ENCODE peak calls at places on chromosomes 12 and 14, in five cellular contexts. L is CD4-positive, alpha-beta memory T cell; G is OCI-M1; R is spleen; C is psoas muscle. N is an unnamed sample.

GRCh38 chr12:46647034-46647433 is 178.8 kb downstream of the SLC38A4 start:
- DNase-seq in L (no peak), R (no peak), C (no peak), G (no peak), N (no peak)

GRCh38 chr12:124374147-124374546 is 79.3 kb downstream of the RFLNA start:
- DNase-seq in R (no peak), L (no peak), G (no peak), C (no peak), N (no peak)

GRCh38 chr14:40367717-40368116 is 935.5 kb upstream of the FBXO33 start:
- DNase-seq in L (no peak), R (no peak), G (no peak), C (no peak), N (no peak)

GRCh38 chr12:42790761-42791151 is 201.2 kb upstream of the PRICKLE1 start:
- DNase-seq in R (no peak), L (no peak), G (peak), C (no peak), N (peak)

GRCh38 chr12:113476093-113476986 is 4.7 kb upstream of the LHX5 start:
- DNase-seq in R (no peak), L (no peak), G (no peak), C (no peak), N (no peak)

GRCh38 chr12:30719060-30719459 is 23.4 kb upstream of the IPO8 start:
- DNase-seq in L (no peak), R (no peak), G (no peak), C (no peak), N (peak)

GRCh38 chr12:107635139-107635538 is 50.5 kb upstream of the PWP1 start:
- DNase-seq in R (no peak), C (no peak), G (no peak), L (no peak), N (no peak)

GRCh38 chr14:99946652-99947489 is 118.4 kb upstream of the EVL start:
- DNase-seq in R (no peak), G (peak), C (no peak), L (peak), N (no peak)

GRCh38 chr14:94500264-94500663 is 9.0 kb downstream of the SERPINA12 start:
- DNase-seq in C (no peak), G (no peak), R (no peak), L (no peak), N (no peak)

GRCh38 chr12:131723532-131723931 is 12.6 kb downstream of the SFSWAP start:
- DNase-seq in L (no peak), G (no peak), C (no peak), R (no peak), N (no peak)

GRCh38 chr14:29442720-29443119 is 484.9 kb downstream of the PRKD1 start:
- DNase-seq in C (no peak), R (no peak), L (no peak), G (peak), N (peak)

GRCh38 chr12:47276253-47277070 is 196.7 kb upstream of the AMIGO2 start:
- DNase-seq in C (no peak), G (peak), R (peak), L (peak), N (peak)

GRCh38 chr12:52395761-52396434 is 10.2 kb downstream of the KRT82 start:
- DNase-seq in C (peak), R (peak), L (no peak), G (no peak), N (peak)

GRCh38 chr14:68462683-68463082 is 330.2 kb downstream of the ZFP36L1 start:
- DNase-seq in L (no peak), G (no peak), R (no peak), C (no peak), N (peak)

GRCh38 chr12:132453361-132454133 is 36.4 kb upstream of the FBRSL1 start:
- DNase-seq in R (peak), L (no peak), G (no peak), C (no peak), N (peak)

GRCh38 chr12:32191445-32191844 is 84.8 kb downstream of the BICD1 start:
- DNase-seq in G (no peak), C (no peak), L (no peak), R (no peak), N (no peak)

GRCh38 chr12:52090291-52090690 is 10.8 kb downstream of the SMIM41 start:
- DNase-seq in L (no peak), G (no peak), R (no peak), C (no peak), N (no peak)

GRCh38 chr12:42638697-42639096 is 49.2 kb upstream of the PRICKLE1 start:
- DNase-seq in G (no peak), C (no peak), R (no peak), L (no peak), N (no peak)

GRCh38 chr14:23183076-23183475 is 384 bp downstream of the SLC7A8 start:
- DNase-seq in R (no peak), G (no peak), L (no peak), C (no peak), N (no peak)

GRCh38 chr14:81432171-81432570 is 32.0 kb upstream of the STON2 start:
- DNase-seq in L (no peak), C (no peak), G (peak), R (no peak), N (no peak)

GRCh38 chr12:113838896-113839295 is 127.2 kb downstream of the RBM19 start:
- DNase-seq in C (no peak), G (no peak), R (no peak), L (no peak), N (no peak)

GRCh38 chr12:89263874-89264273 is 88.4 kb downstream of the DUSP6 start:
- DNase-seq in C (no peak), R (no peak), G (no peak), L (no peak), N (no peak)

GRCh38 chr12:110689002-110689600 is at the start of gene HVCN1:
- DNase-seq in G (peak), C (peak), L (peak), R (peak), N (no peak)

GRCh38 chr12:53221203-53222076 is 10.6 kb downstream of the RARG start:
- DNase-seq in R (peak), C (peak), G (peak), L (peak), N (peak)

GRCh38 chr12:52818376-52818775 is 4.5 kb upstream of the KRT4 start:
- DNase-seq in R (no peak), G (no peak), C (no peak), L (no peak), N (no peak)

GRCh38 chr12:52710744-52711143 is 7.4 kb upstream of the KRT77 start:
- DNase-seq in L (no peak), R (no peak), G (peak), C (no peak), N (no peak)

GRCh38 chr12:125357561-125357960 is 292.3 kb downstream of the AACS start:
- DNase-seq in L (no peak), R (no peak), C (no peak), G (no peak), N (no peak)

GRCh38 chr14:70045715-70046535 is 142.8 kb downstream of the SLC8A3 start:
- DNase-seq in C (peak), G (peak), R (no peak), L (no peak), N (peak)

GRCh38 chr12:131559517-131560516 is 151.1 kb upstream of the SFSWAP start:
- DNase-seq in L (no peak), R (no peak), C (no peak), G (peak), N (no peak)

GRCh38 chr12:96427269-96427729 is 27.1 kb upstream of the CDK17 start:
- DNase-seq in G (no peak), C (peak), R (no peak), L (no peak), N (peak)

GRCh38 chr12:122064034-122064777 is 14.3 kb upstream of the MLXIP start:
- DNase-seq in G (peak), R (peak), C (peak), L (no peak), N (peak)